ENCODE peak calls at places on chromosome 11, in four cellular contexts. Q is fibroblast of the aortic adventitia, I is SK-N-SH, E is WERI-Rb-1. J is an unnamed sample.

GRCh38 chr11:130606181-130606580 is 157.7 kb downstream of the ADAMTS15 start:
- DNase-seq in Q (peak), I (no peak), E (no peak), J (no peak)

GRCh38 chr11:128692750-128693578 is 908 bp upstream of the FLI1 start:
- DNase-seq in Q (peak), I (peak), E (no peak), J (peak)

GRCh38 chr11:118080296-118080695 is 3.4 kb downstream of the TMPRSS4 start:
- DNase-seq in Q (no peak), I (no peak), E (no peak), J (no peak)

GRCh38 chr11:61996933-61997332 is 29.5 kb upstream of the FTH1 start:
- DNase-seq in Q (no peak), I (no peak), E (no peak), J (no peak)

GRCh38 chr11:134412508-134413333 is 679 bp upstream of the B3GAT1 start:
- DNase-seq in Q (no peak), I (peak), E (no peak), J (no peak)

GRCh38 chr11:34351051-34351450 is 6.8 kb downstream of the ABTB2 start:
- DNase-seq in Q (no peak), I (no peak), E (no peak), J (no peak)

GRCh38 chr11:79922641-79923040 is 481.8 kb upstream of the TENM4 start:
- DNase-seq in Q (no peak), I (no peak), E (no peak), J (no peak)

GRCh38 chr11:62844154-62844553 is 4.8 kb upstream of the WDR74 start:
- DNase-seq in Q (no peak), I (no peak), E (no peak), J (no peak)

GRCh38 chr11:31720666-31721199 is 90.4 kb downstream of the PAX6 start:
- DNase-seq in Q (peak), I (no peak), E (no peak), J (no peak)

GRCh38 chr11:46361283-46362145 is 14.3 kb downstream of the DGKZ start:
- DNase-seq in Q (peak), I (peak), E (peak), J (no peak)

GRCh38 chr11:117888140-117888561 is 11.7 kb upstream of the FXYD6 start:
- DNase-seq in Q (no peak), I (no peak), E (no peak), J (no peak)

GRCh38 chr11:129992161-129992944 is 10.3 kb downstream of the PRDM10 start:
- DNase-seq in Q (peak), I (peak), E (peak), J (peak)

GRCh38 chr11:8230178-8230859 is 33.4 kb downstream of the LMO1 start:
- DNase-seq in Q (no peak), I (no peak), E (no peak), J (no peak)

GRCh38 chr11:120056301-120057027 is 81.4 kb downstream of the TRIM29 start:
- DNase-seq in Q (no peak), I (no peak), E (no peak), J (no peak)

DNA sequence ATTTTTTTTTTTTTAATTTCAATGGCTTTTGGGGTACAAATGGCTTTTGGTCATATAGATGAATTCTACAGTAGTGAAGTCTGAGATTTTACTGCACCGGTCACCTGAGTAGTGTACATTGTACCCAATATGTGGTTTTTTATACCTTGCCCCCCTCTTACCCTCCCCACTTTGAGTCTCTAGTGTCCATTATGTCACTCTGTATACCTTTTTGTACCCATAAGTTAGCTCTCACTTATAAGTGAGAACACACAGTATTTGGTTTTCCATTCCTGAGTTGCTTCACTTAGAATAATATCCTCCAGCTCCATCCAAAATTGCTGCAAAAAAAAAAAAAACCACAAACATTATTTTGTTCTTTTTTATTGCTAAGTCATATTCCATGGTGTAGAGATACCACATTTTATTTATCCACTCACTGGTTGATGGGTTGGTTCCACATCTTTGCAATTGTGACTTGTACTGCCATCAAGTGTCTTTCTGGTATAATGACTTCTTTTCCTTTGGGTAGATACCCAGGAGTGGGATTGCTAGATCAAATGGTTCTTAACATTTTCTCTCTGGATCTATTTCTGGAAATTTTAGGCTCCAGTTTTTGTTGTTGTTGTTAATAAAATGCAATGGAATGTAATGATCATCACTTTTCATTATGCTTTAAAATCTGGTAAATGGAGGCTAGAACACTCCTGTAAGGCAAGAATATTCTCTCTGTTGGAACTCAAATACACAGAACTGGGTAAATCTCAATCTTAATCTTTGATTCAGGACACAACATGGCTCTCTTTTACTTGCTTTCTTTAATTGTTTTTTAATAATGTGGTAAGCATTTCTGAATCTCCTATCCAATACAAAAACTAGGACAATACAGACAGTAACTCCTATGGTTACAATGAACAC is 10.3 kb downstream of the NEAT1 start:
- DNase-seq in Q (peak), I (no peak), E (no peak), J (no peak)
- TF ChIP-seq CTCF in Q (no peak), I (peak), E (peak), J (no peak)

DNA sequence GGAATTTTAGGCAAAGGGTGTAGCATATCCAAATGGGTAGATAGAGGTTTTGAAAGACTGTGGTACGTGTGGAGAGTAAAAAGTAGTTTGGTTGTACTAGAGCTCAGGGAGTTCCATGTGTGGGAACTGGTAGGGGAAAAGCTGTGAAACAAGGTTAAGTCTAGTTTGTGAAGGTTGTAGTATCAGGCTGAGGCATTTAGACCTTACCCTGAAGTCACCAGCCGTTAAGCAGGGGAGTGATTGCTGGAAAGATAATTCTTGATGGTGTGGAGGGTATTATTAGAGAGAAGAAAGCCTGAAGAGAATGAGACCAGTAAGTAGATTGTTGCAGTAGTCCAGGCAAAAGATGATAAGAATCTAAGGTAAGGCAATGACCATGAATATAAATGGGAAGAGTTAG is 68.0 kb downstream of the RNF169 start:
- DNase-seq in Q (no peak), I (no peak), E (no peak), J (no peak)
- TF ChIP-seq CTCF in Q (no peak), I (no peak), E (no peak), J (no peak)

DNA sequence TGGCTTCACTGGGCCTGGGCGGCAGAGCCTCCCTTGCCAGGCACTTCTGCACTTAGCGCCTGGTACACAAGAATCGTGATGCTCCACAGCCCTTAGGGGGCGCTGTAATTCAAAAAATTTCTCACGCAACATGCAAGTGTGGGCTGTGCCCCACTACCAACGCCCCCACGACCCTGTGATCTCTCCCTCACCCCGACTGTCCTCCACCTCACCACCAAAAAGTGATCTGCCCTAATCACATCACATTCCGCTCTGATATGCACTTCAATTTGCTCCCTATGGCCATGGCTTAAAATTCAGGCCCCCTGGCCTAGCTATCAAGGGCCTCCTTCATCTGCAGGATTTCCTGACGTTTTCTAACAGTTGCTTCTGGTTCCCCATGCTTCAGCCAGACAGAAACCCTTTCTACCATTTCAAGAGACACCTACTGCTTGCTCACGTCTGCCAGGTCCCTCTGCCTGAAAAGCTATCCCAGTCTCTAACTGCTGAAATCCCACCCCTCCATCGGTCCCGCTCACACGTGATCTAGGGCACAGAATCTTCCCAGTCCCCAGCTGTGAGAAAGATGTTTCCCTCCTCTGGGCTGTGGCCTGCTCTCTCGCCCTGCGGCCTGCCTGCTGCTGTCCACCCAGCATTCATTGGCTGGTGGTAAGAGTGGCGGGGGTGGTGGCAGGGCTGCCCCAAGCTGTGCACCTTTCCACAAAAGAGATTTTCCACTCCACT is 27.9 kb upstream of the LRRC32 start:
- DNase-seq in Q (no peak), I (no peak), E (peak), J (no peak)
- TF ChIP-seq CTCF in Q (no peak), I (peak), E (peak), J (peak)

DNA sequence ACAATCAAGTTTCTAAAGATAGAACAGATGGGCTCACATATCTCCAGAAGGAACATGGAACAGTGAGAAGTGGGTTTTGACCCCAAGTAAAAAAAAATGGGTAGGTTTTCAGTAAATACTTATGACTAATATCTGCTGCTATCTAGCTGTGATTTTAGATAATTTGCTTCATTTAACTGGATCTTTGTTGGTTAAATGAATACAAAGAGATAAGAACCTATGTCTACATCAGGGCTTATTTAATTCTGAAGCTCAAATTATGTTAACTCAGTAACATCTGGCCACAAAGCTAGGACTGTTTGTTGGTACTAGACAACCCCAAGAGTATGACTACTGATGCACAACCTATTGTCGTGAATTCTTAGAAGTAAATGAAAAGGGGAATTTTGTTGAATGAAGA is 144.4 kb upstream of the SESN3 start:
- DNase-seq in Q (no peak), I (no peak), E (no peak), J (no peak)
- TF ChIP-seq CTCF in Q (no peak), I (no peak), E (no peak), J (no peak)

GRCh38 chr11:114257621-114258558 is 38.3 kb upstream of the NNMT start:
- DNase-seq in Q (no peak), I (peak), E (peak), J (no peak)
- TF ChIP-seq CTCF in Q (peak), I (no peak), E (peak), J (peak)